ENCODE peak calls at places on chromosomes 13 and 19, in nine cellular contexts. Z, W, M, O, E, S, X, P and Q are unnamed samples.

GRCh38 chr19:49507803-49508494 is 4.5 kb upstream of the FCGRT start:
- DNase-seq in O (no peak), P (no peak), Z (no peak), E (no peak), S (no peak), M (no peak), W (no peak), X (no peak), Q (no peak)

GRCh38 chr19:55149078-55150003 is at the start of gene TNNT1:
- DNase-seq in E (no peak), S (no peak), P (no peak), M (no peak), W (peak; percentile 75), X (no peak), Z (no peak), O (no peak), Q (no peak)

GRCh38 chr19:8446055-8446709 is 1.4 kb downstream of the HNRNPM start:
- DNase-seq in E (no peak), S (no peak), Z (no peak), M (no peak), P (peak; percentile 35), W (no peak), X (no peak), O (no peak), Q (no peak)

GRCh38 chr13:54029226-54029625 is 1000.6 kb downstream of the OLFM4 start:
- DNase-seq in E (no peak), P (no peak), O (no peak), W (no peak), M (no peak), Z (no peak), X (no peak), S (no peak), Q (no peak)

GRCh38 chr19:13132471-13133166 is 14.6 kb downstream of the NACC1 start:
- DNase-seq in S (no peak), P (no peak), W (no peak), M (no peak), Z (peak; percentile 70), X (peak; percentile 79), O (no peak), E (peak; percentile 85), Q (no peak)

GRCh38 chr19:14089662-14090508 is 666 bp downstream of the SAMD1 start:
- DNase-seq in O (no peak), S (no peak), P (no peak), Z (peak; percentile 45), X (peak; percentile 73), E (peak; percentile 51), M (peak; percentile 73), W (no peak), Q (peak; percentile 28)

GRCh38 chr19:6489278-6490061 is 7.9 kb upstream of the DENND1C start:
- DNase-seq in O (no peak), E (no peak), S (no peak), W (no peak), M (no peak), Z (no peak), X (no peak), P (no peak), Q (no peak)

GRCh38 chr13:51977606-51978005 is 33.6 kb downstream of the ATP7B start:
- DNase-seq in X (no peak), W (no peak), Z (no peak), S (no peak), P (no peak), M (no peak), O (no peak), E (no peak), Q (no peak)

GRCh38 chr13:80040219-80040976 is 300.5 kb downstream of the SPRY2 start:
- DNase-seq in P (no peak), Z (no peak), E (peak; percentile 77), S (no peak), W (peak; percentile 17), X (peak; percentile 52), O (no peak), M (no peak), Q (peak; percentile 91)

GRCh38 chr13:37878496-37878895 is 8.9 kb upstream of the TRPC4 start:
- DNase-seq in W (no peak), P (no peak), Z (no peak), X (no peak), O (no peak), E (peak; percentile 41), M (no peak), S (no peak), Q (no peak)

GRCh38 chr13:90867336-90867683 is 480.2 kb upstream of the MIR17HG start:
- DNase-seq in E (peak; percentile 60), S (no peak), Z (peak; percentile 26), X (peak; percentile 14), P (no peak), W (peak; percentile 52), O (no peak), M (no peak), Q (peak; percentile 36)

GRCh38 chr19:31348416-31349159 is 648 bp downstream of the TSHZ3 start:
- DNase-seq in M (no peak), S (no peak), E (no peak), W (peak; percentile 38), P (peak; percentile 79), X (no peak), Z (no peak), O (no peak), Q (peak; percentile 13)

GRCh38 chr19:38386300-38386967 is 1.4 kb downstream of the GGN start:
- DNase-seq in P (no peak), W (no peak), M (no peak), Z (no peak), E (no peak), S (no peak), X (no peak), O (no peak), Q (no peak)